ENCODE peak calls at places on chromosomes 2 and 18, in five cellular contexts. R is cerebellar cortex; L is activated gamma-delta T cell treated with Interleukin-2 at 50 U/mL for 16 hours; H is activated CD8-positive, alpha-beta T cell treated with anti-CD3 and anti-CD28 coated beads, Interleukin-2, amount 10 ng/mL, durations not matched to agents 7 days and 5 days; W is T-cell. O is an unnamed sample.

GRCh38 chr18:62828852-62829251 is 113.5 kb downstream of the PHLPP1 start:
- DNase-seq in R (no peak), L (no peak), H (no peak), W (no peak), O (no peak)

GRCh38 chr2:62140785-62141740 is 54.9 kb upstream of the B3GNT2 start:
- DNase-seq in R (no peak), L (no peak), H (no peak), W (no peak), O (no peak)

GRCh38 chr2:147490612-147491261 is 354.1 kb upstream of the ACVR2A start:
- DNase-seq in R (no peak), L (no peak), H (no peak), W (no peak), O (no peak)

GRCh38 chr2:232894746-232895145 is 24.7 kb downstream of the SNORC start:
- DNase-seq in R (no peak), L (no peak), H (no peak), W (no peak), O (no peak)

GRCh38 chr18:64240301-64240700 is 91.4 kb upstream of the LINC00305 start:
- DNase-seq in R (no peak), L (no peak), H (no peak), W (no peak), O (no peak)

GRCh38 chr2:241339839-241340471 is 16.1 kb upstream of the FARP2 start:
- DNase-seq in R (no peak), L (no peak), H (no peak), W (no peak), O (no peak)

GRCh38 chr18:13570216-13570615 is 156.1 kb downstream of the FAM210A start:
- DNase-seq in R (no peak), L (no peak), H (no peak), W (no peak), O (no peak)

GRCh38 chr2:177830881-177831386 is 241.6 kb downstream of the PDE11A start:
- DNase-seq in R (no peak), L (no peak), H (no peak), W (no peak), O (no peak)

GRCh38 chr2:98543842-98544241 is 64.5 kb downstream of the COA5 start:
- DNase-seq in R (no peak), L (no peak), H (no peak), W (no peak), O (no peak)

GRCh38 chr18:62106271-62106670 is 80.6 kb downstream of the PIGN start:
- DNase-seq in R (no peak), L (no peak), H (no peak), W (no peak), O (no peak)

GRCh38 chr2:66729391-66729790 is 294.5 kb downstream of the MEIS1 start:
- DNase-seq in R (no peak), L (no peak), H (no peak), W (no peak), O (no peak)

O was measured in H54.